ENCODE peak calls at places on chromosomes 7 and 10, in eight cellular contexts. K, S, J, X, T, Y, N and U are unnamed samples.
A peak's percentile ranks its signal among the peaks of the same experiment; 100 is the strongest.

GRCh38 chr7:25897261-25897782 is 254.7 kb upstream of the NFE2L3 start:
- DNase-seq in N (no peak), Y (peak; percentile 35), T (no peak), K (no peak), S (no peak), J (no peak), X (peak; percentile 44), U (no peak)

GRCh38 chr7:110676785-110677184 is 414.1 kb upstream of the LRRN3 start:
- DNase-seq in X (no peak), T (no peak), K (no peak), Y (no peak), J (no peak), S (no peak), N (no peak), U (no peak)

GRCh38 chr7:117061751-117062150 is 108.5 kb downstream of the ST7 start:
- DNase-seq in N (no peak), J (no peak), X (no peak), Y (no peak), K (no peak), S (no peak), T (no peak), U (peak; percentile 14)

GRCh38 chr7:5755704-5756131 is 25.7 kb downstream of the RNF216 start:
- DNase-seq in S (no peak), X (peak; percentile 61), J (no peak), Y (no peak), K (no peak), N (no peak), T (no peak), U (peak; percentile 78)

GRCh38 chr7:70679666-70680065 is 452.3 kb upstream of the GALNT17 start:
- DNase-seq in S (no peak), T (no peak), Y (no peak), K (no peak), N (peak; percentile 17), X (no peak), J (no peak), U (peak; percentile 50)

GRCh38 chr7:48298779-48299178 is 127.5 kb downstream of the ABCA13 start:
- DNase-seq in S (no peak), T (no peak), K (no peak), J (no peak), N (peak; percentile 52), Y (no peak), X (no peak), U (peak; percentile 36)

GRCh38 chr10:54124209-54124890 is 676.7 kb downstream of the PCDH15 start:
- DNase-seq in S (no peak), N (no peak), T (no peak), J (no peak), X (no peak), K (no peak), Y (no peak), U (no peak)

GRCh38 chr7:108138911-108139310 is 8.8 kb upstream of the LAMB4 start:
- DNase-seq in Y (no peak), S (no peak), N (no peak), K (no peak), T (no peak), J (no peak), X (no peak), U (no peak)

GRCh38 chr10:44863344-44864041 is 47.6 kb upstream of the TMEM72 start:
- DNase-seq in X (no peak), J (no peak), T (no peak), S (no peak), N (no peak), K (no peak), Y (peak; percentile 69), U (no peak)

GRCh38 chr7:8125680-8126444 is 136.1 kb downstream of the ICA1 start:
- DNase-seq in Y (no peak), J (peak; percentile 66), S (no peak), N (peak; percentile 85), K (peak; percentile 55), X (peak; percentile 11), T (no peak), U (no peak)